ENCODE peak calls at places on chromosomes 16 and 17, in six cellular contexts. A, G, O, B, Z and D are unnamed samples.

GRCh38 chr16:13403326-13403725 is 501.9 kb downstream of the SHISA9 start:
- DNase-seq in A (no peak), G (no peak), O (no peak), B (no peak), Z (no peak), D (no peak)

GRCh38 chr16:68259007-68259406 is 5.3 kb upstream of the SLC7A6 start:
- DNase-seq in A (no peak), G (no peak), O (no peak), B (no peak), Z (no peak), D (no peak)

GRCh38 chr16:17446661-17447060 is 24.1 kb downstream of the XYLT1 start:
- DNase-seq in A (no peak), G (no peak), O (no peak), B (no peak), Z (no peak), D (no peak)

GRCh38 chr17:28951428-28951990 is at the start of gene PHF12:
- DNase-seq in A (peak), G (peak), O (peak), B (peak), Z (peak), D (peak)

GRCh38 chr17:74490716-74491115 is 24.3 kb downstream of the CD300A start:
- DNase-seq in A (no peak), G (no peak), O (no peak), B (no peak), Z (no peak), D (no peak)

GRCh38 chr17:39699818-39700147 is at the start of gene ERBB2:
- DNase-seq in A (no peak), G (peak), O (peak), B (no peak), Z (no peak), D (no peak)

GRCh38 chr17:80838381-80839345 is 153.0 kb upstream of the CHMP6 start:
- DNase-seq in A (no peak), G (no peak), O (no peak), B (no peak), Z (no peak), D (no peak)

GRCh38 chr16:27193300-27193990 is 9.9 kb upstream of the KDM8 start:
- DNase-seq in A (no peak), G (no peak), O (no peak), B (no peak), Z (no peak), D (no peak)

GRCh38 chr17:79338142-79338541 is 263.5 kb downstream of the ENGASE start:
- DNase-seq in A (no peak), G (peak), O (no peak), B (no peak), Z (no peak), D (no peak)

GRCh38 chr16:59045496-59045895 is 311.4 kb upstream of the GOT2 start:
- DNase-seq in A (no peak), G (no peak), O (no peak), B (no peak), Z (no peak), D (no peak)

GRCh38 chr17:47820023-47820789 is 1.4 kb downstream of the OSBPL7 start:
- DNase-seq in A (no peak), G (no peak), O (no peak), B (no peak), Z (no peak), D (no peak)

GRCh38 chr17:45405250-45406086 is 27.2 kb downstream of the ARHGAP27 start:
- DNase-seq in A (no peak), G (peak), O (no peak), B (no peak), Z (no peak), D (no peak)

GRCh38 chr17:20721151-20721550 is 141.6 kb downstream of the CDRT15L2 start:
- DNase-seq in A (no peak), G (no peak), O (no peak), B (no peak), Z (no peak), D (no peak)

GRCh38 chr16:814974-815373 is 14.4 kb upstream of the GNG13 start:
- DNase-seq in A (no peak), G (no peak), O (peak), B (no peak), Z (no peak), D (no peak)

GRCh38 chr17:44628234-44629188 is 27.8 kb upstream of the MEIOC start:
- DNase-seq in A (no peak), G (peak), O (no peak), B (no peak), Z (peak), D (peak)

GRCh38 chr16:4182581-4183257 is 59.2 kb downstream of the SRL start:
- DNase-seq in A (no peak), G (no peak), O (no peak), B (no peak), Z (no peak), D (no peak)

GRCh38 chr16:55487048-55487803 is 8.2 kb downstream of the MMP2 start:
- DNase-seq in A (no peak), G (no peak), O (no peak), B (no peak), Z (no peak), D (no peak)

GRCh38 chr17:29589524-29590260 is at the start of gene GIT1:
- DNase-seq in A (peak), G (peak), O (no peak), B (peak), Z (no peak), D (peak)